ENCODE peak calls at places on chromosomes 4 and X, in nine cellular contexts. M, D, Y, L, H, O, C, W and V are unnamed samples.

GRCh38 chr4:93759506-93759905 is 69.0 kb upstream of the ATOH1 start:
- DNase-seq in D (no peak), H (no peak), C (peak; percentile 12), M (no peak), L (no peak), W (peak; percentile 40), Y (no peak), O (no peak), V (peak; percentile 41)

GRCh38 chr4:2843909-2844584 is 403 bp downstream of the ADD1 start:
- DNase-seq in L (no peak), M (peak; percentile 52), Y (peak; percentile 56), C (peak; percentile 60), O (peak; percentile 65), W (no peak), H (no peak), D (peak; percentile 45), V (no peak)

GRCh38 chr4:89316187-89316586 is 8.6 kb upstream of the GPRIN3 start:
- DNase-seq in W (no peak), O (no peak), H (no peak), D (no peak), C (no peak), Y (no peak), L (no peak), M (no peak), V (peak; percentile 9)

GRCh38 chrX:12973561-12974216 is 1.2 kb upstream of the TMSB4X start:
- DNase-seq in H (no peak), C (peak; percentile 66), M (no peak), D (no peak), L (peak; percentile 39), O (peak; percentile 47), W (no peak), Y (no peak), V (peak; percentile 55)

GRCh38 chrX:126557151-126557550 is 4.5 kb upstream of the DCAF12L1 start:
- DNase-seq in H (no peak), M (no peak), L (no peak), Y (peak; percentile 1), C (no peak), O (no peak), W (no peak), D (no peak), V (no peak)

GRCh38 chr4:182922551-182923284 is 5.5 kb upstream of the DCTD start:
- DNase-seq in W (peak; percentile 26), O (no peak), L (no peak), Y (peak; percentile 46), C (no peak), H (no peak), M (no peak), D (no peak), V (no peak)

GRCh38 chr4:182643801-182644311 is 273.3 kb downstream of the DCTD start:
- DNase-seq in O (no peak), M (no peak), C (no peak), D (no peak), Y (peak; percentile 91), L (no peak), W (no peak), H (no peak), V (no peak)

GRCh38 chr4:158948071-158948470 is 154.8 kb upstream of the RAPGEF2 start:
- DNase-seq in H (no peak), C (no peak), W (no peak), D (no peak), O (no peak), L (no peak), M (no peak), Y (no peak), V (no peak)

GRCh38 chr4:985123-985830 is 1.6 kb upstream of the IDUA start:
- DNase-seq in W (no peak), L (peak; percentile 71), M (no peak), D (no peak), H (peak; percentile 68), C (peak; percentile 60), Y (peak; percentile 50), O (no peak), V (peak; percentile 44)